ENCODE peak calls at places on chromosomes 13 and 19, in seven cellular contexts. Z, C, F, Q, O, A and B are unnamed samples.

GRCh38 chr19:29191005-29191404 is 21.9 kb downstream of the UQCRFS1 start:
- DNase-seq in Z (no peak), Q (no peak), A (no peak), F (peak), C (no peak), O (no peak), B (no peak)

GRCh38 chr19:56066152-56067023 is 54.7 kb downstream of the ZNF787 start:
- DNase-seq in Q (peak), Z (peak), F (peak), O (peak), C (peak), A (peak), B (peak)

GRCh38 chr13:112760440-112760839 is 70.6 kb downstream of the ATP11A start:
- DNase-seq in Z (peak), F (no peak), C (no peak), Q (peak), A (no peak), O (no peak), B (no peak)

GRCh38 chr13:32443111-32443510 is 15.2 kb upstream of the N4BP2L1 start:
- DNase-seq in Q (peak), F (no peak), Z (no peak), C (no peak), A (no peak), O (peak), B (peak)

GRCh38 chr19:48638831-48639381 is 1.7 kb upstream of the DBP start:
- DNase-seq in F (no peak), A (no peak), Q (no peak), Z (no peak), O (no peak), C (no peak), B (peak)

GRCh38 chr13:77789386-77789785 is 91.9 kb downstream of the SLAIN1 start:
- DNase-seq in C (no peak), O (peak), A (no peak), Z (no peak), F (no peak), Q (no peak), B (peak)

GRCh38 chr13:27573265-27573664 is 47.1 kb downstream of the LNX2 start:
- DNase-seq in Q (peak), A (no peak), Z (peak), F (peak), O (peak), C (no peak), B (peak)

GRCh38 chr19:45098521-45099464 is 5.8 kb downstream of the PPP1R37 start:
- DNase-seq in F (no peak), O (no peak), Q (peak), A (no peak), Z (no peak), C (no peak), B (no peak)

GRCh38 chr13:75149781-75150180 is 332.2 kb downstream of the TBC1D4 start:
- DNase-seq in O (no peak), Q (no peak), Z (no peak), A (no peak), C (no peak), F (no peak), B (no peak)